ENCODE peak calls at places on chromosomes 4 and X, in ten cellular contexts. V, Q, C, W, K, B, O, L, U and Z are unnamed samples. For H3K36me3, the result is how much of the 10 kb centered on the place peaks cover.

GRCh38 chr4:131302108-131302507 is 1847.0 kb upstream of the PCDH10 start:
- DNase-seq in O (no peak), V (no peak), B (no peak), Q (no peak), C (peak), W (no peak), L (no peak), K (no peak), U (no peak), Z (no peak)

GRCh38 chr4:177315767-177316490 is 6.3 kb downstream of the NEIL3 start:
- DNase-seq in C (no peak), L (no peak), B (peak), O (no peak), U (no peak), K (no peak), Q (no peak), V (no peak), W (no peak), Z (no peak)

GRCh38 chr4:43693876-43694275 is 754.7 kb downstream of the KCTD8 start:
- DNase-seq in W (no peak), V (no peak), Q (no peak), L (no peak), K (no peak), C (no peak), O (no peak), U (no peak), B (no peak), Z (no peak)

GRCh38 chr4:8341691-8342090 is 72.1 kb downstream of the HTRA3 start:
- DNase-seq in K (no peak), O (no peak), V (no peak), C (peak), W (peak), U (no peak), Q (no peak), L (no peak), B (no peak), Z (no peak)

GRCh38 chrX:73577368-73577767 is 14.4 kb downstream of the CHIC1 start:
- DNase-seq in O (peak), Q (no peak), C (no peak), L (no peak), K (peak), U (peak), W (peak), V (no peak), B (peak), Z (no peak)

GRCh38 chr4:39331191-39331590 is 35.0 kb downstream of the RFC1 start:
- DNase-seq in K (no peak), V (no peak), C (no peak), B (no peak), U (no peak), Q (no peak), L (no peak), W (no peak), O (no peak), Z (no peak)

GRCh38 chr4:173091362-173091761 is 77.2 kb upstream of the GALNT7 start:
- DNase-seq in L (no peak), C (no peak), V (no peak), K (no peak), Q (no peak), B (no peak), W (peak), O (no peak), U (no peak), Z (no peak)

GRCh38 chr4:121069419-121069818 is 2.9 kb downstream of the NDNF start:
- DNase-seq in B (no peak), W (no peak), K (no peak), U (no peak), C (no peak), L (no peak), V (no peak), Q (no peak), O (no peak), Z (no peak)

GRCh38 chrX:149630681-149631292 is 805 bp downstream of the TMEM185A start:
- DNase-seq in K (peak), W (peak), C (no peak), O (peak), Q (no peak), L (no peak), U (peak), V (peak), B (peak), Z (no peak)

GRCh38 chrX:76454456-76454927 is 27.0 kb downstream of the MAGEE1 start:
- DNase-seq in K (peak), U (peak), W (peak), L (no peak), V (no peak), O (peak), C (peak), Q (no peak), B (peak), Z (no peak)

GRCh38 chrX:1593286-1594271 is 2.2 kb downstream of the AKAP17A start:
- DNase-seq in W (no peak), U (no peak), B (no peak), O (no peak), C (peak), L (no peak), V (peak), Q (no peak), K (no peak), Z (no peak)
- H3K36me3 ChIP-seq in W (under half), U (under half), B (under half), O (half or more), C (under half), L (under half), V (under half), Q (under half), K (under half), Z (under half)

DNA sequence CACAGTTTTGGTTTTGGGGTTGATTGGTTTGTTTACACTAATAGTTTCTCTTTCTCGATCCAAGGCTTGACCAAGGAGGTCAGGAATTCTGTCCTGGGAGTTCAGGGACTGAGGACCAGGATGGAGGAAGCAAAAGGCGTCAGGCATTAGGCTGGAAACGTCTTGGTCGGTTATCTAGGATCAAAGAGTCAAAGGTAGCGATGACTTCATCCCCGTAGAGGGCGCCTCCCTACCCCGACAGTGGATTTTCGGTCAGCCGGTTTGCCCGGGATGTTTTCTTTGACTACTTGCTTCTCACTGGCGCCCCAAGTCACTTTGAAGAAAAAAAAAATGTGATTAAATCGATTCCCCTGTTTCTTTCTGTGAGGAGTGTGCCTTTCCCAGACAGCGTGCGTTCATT is 985 bp upstream of the FHDC1 start:
- DNase-seq in U (no peak), W (no peak), K (peak), V (no peak), C (peak), Q (no peak), O (peak), B (no peak), L (peak), Z (peak)
- H3K4me3 ChIP-seq in U (no peak), W (peak), K (peak), V (no peak), C (peak), Q (no peak), O (no peak), B (no peak), L (peak), Z (peak)

DNA sequence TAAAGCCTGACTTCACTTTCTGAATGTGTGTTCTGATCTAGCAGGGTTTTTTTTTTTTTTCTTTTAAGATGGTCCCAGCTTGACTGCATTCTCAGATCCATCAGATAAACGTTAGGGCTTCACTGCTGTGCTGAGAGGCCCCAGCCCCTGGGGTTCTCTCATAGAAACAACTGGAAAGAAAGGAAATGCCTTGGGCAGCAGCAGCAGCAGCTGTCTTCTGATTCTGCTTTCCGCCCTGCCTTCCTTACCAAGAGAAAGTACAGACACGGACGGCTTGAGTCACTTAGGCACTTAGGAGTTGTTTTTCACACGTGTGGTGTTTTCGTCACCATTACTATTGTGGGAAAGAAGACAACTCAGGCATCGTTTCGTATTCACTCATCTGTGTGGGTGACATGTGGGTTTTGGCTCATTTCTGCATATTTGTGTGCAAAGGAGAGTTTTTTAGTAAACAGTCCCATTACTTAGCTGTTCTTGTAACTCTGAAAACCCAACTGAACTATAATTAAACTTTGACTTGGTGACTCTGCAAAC is 172.0 kb downstream of the PTTG2 start:
- DNase-seq in O (peak), Q (peak), B (peak), U (peak), L (no peak), V (peak), K (no peak), W (peak), C (peak), Z (no peak)
- H3K27ac ChIP-seq in O (peak), Q (peak), B (peak), U (peak), L (peak), V (peak), K (no peak), W (peak), C (peak), Z (no peak)

DNA sequence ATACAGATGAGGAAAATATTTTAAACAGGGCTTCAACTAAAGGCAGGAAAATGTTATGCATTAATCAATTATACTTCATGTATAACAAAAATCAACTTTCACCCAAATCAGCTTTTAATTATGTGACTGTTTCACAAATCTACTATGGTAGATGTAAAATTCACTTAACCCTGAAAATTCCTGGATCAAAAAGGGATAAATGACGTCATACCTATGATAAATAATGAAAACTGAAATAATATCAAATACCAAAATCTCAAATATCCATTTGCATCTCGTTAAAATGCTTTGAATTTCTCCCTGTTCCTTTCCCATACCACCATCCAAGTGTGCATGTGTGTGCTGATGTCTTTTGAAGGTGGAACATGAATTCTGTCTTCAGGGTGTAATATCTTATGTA is 11.5 kb downstream of the S100G start:
- DNase-seq in U (no peak), L (no peak), W (no peak), V (no peak), O (no peak), Q (no peak), B (no peak), C (no peak), K (no peak), Z (no peak)
- H3K36me3 ChIP-seq in U (under half), L (under half), W (under half), V (under half), O (under half), Q (under half), B (under half), C (under half), K (under half), Z (under half)

DNA sequence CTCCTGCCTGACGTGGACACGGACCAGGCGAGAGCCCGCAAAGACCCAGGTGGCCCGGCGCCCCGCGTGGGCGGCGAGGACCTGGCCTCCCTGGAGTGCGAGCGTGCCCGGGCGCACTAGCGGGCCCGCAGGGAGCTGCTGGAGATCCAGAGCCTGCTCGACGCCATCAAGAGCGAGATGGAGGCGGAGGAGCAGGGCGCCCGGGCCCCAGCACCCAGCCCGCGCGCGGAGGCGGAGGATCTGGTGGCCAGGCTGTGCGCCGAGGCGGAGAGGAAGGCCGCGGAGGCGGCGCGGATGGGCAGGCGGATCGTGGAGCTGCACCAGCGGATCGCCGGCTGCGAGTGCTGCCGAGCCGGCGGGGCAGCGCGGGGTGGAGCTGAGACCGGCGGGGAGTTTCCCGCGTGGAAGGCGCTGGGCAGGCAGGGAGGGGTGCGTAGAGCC is 18.2 kb downstream of the MRFAP1 start:
- DNase-seq in L (peak), U (peak), K (no peak), Q (peak), V (peak), C (peak), O (peak), W (peak), B (peak), Z (no peak)
- H3K4me3 ChIP-seq in L (peak), U (peak), K (no peak), Q (peak), V (peak), C (no peak), O (peak), W (no peak), B (peak), Z (no peak)

GRCh38 chrX:13258725-13259124 is 61.1 kb downstream of the ATXN3L start:
- DNase-seq in C (no peak), B (no peak), W (no peak), Q (no peak), V (no peak), L (no peak), O (no peak), U (no peak), K (no peak), Z (no peak)

GRCh38 chrX:13254870-13255269 is 65.0 kb downstream of the ATXN3L start:
- DNase-seq in B (no peak), K (no peak), V (no peak), O (no peak), L (no peak), U (no peak), C (no peak), Q (no peak), W (no peak), Z (no peak)

GRCh38 chrX:13257223-13258051 is 62.4 kb downstream of the ATXN3L start:
- DNase-seq in C (no peak), O (no peak), L (no peak), W (no peak), U (no peak), Q (no peak), B (no peak), K (no peak), V (no peak), Z (no peak)

GRCh38 chrX:13258052-13258444 is 61.8 kb downstream of the ATXN3L start:
- DNase-seq in O (no peak), U (no peak), W (no peak), Q (no peak), V (no peak), B (no peak), C (no peak), L (no peak), K (no peak), Z (no peak)

GRCh38 chrX:13256562-13256961 is 63.3 kb downstream of the ATXN3L start:
- DNase-seq in V (no peak), O (no peak), Q (no peak), K (no peak), L (no peak), C (no peak), W (no peak), B (no peak), U (no peak), Z (no peak)
- H3K27ac ChIP-seq in V (no peak), O (no peak), Q (no peak), K (no peak), L (no peak), C (no peak), W (no peak), B (no peak), U (no peak), Z (no peak)

GRCh38 chrX:53398216-53398615 is 24.2 kb downstream of the SMC1A start:
- DNase-seq in U (peak), Q (no peak), C (no peak), O (no peak), B (no peak), K (no peak), L (no peak), W (no peak), V (no peak), Z (no peak)

GRCh38 chrX:53403535-53403934 is 18.9 kb downstream of the SMC1A start:
- DNase-seq in Q (no peak), C (no peak), B (no peak), W (no peak), V (no peak), K (no peak), U (no peak), O (no peak), L (no peak), Z (no peak)
- H3K36me3 ChIP-seq in Q (half or more), C (half or more), B (under half), W (under half), V (under half), K (half or more), U (under half), O (under half), L (under half), Z (half or more)

GRCh38 chr4:76831475-76832390 is 66.2 kb downstream of the SOWAHB start:
- DNase-seq in Q (no peak), V (no peak), U (no peak), W (peak), O (peak), L (no peak), K (no peak), C (no peak), B (peak), Z (no peak)

GRCh38 chr4:76830612-76831474 is 67.1 kb downstream of the SOWAHB start:
- DNase-seq in K (peak), B (peak), V (no peak), C (peak), U (peak), W (peak), O (peak), Q (no peak), L (no peak), Z (no peak)
- H3K4me3 ChIP-seq in K (no peak), B (peak), V (no peak), C (peak), U (peak), W (no peak), O (peak), Q (no peak), L (no peak), Z (no peak)